ENCODE peak calls at places on chromosomes 3 and 15, in four cellular contexts. One of them, this sample, is unnamed.

GRCh38 chr3:155112661-155113389 is 32.7 kb downstream of the MME start:
- DNase-seq in GM12864: no peak
- DNase-seq in AG10803: no peak
- DNase-seq in RCC 7860: peak; percentile 60
- DNase-seq in this sample: no peak

GRCh38 chr3:195095035-195095703 is 175.8 kb downstream of the XXYLT1 start:
- DNase-seq in RCC 7860: no peak
- DNase-seq in AG10803: no peak
- DNase-seq in GM12864: peak; percentile 70
- DNase-seq in this sample: no peak

GRCh38 chr3:71117572-71118247 is 465.8 kb downstream of the FOXP1 start:
- DNase-seq in AG10803: peak; percentile 13
- DNase-seq in GM12864: no peak
- DNase-seq in RCC 7860: peak; percentile 56
- DNase-seq in this sample: no peak

GRCh38 chr3:157175678-157176077 is 15.7 kb upstream of the CCNL1 start:
- DNase-seq in AG10803: no peak
- DNase-seq in GM12864: no peak
- DNase-seq in RCC 7860: no peak
- DNase-seq in this sample: no peak

GRCh38 chr3:145094355-145094941 is 1066.5 kb downstream of the PLOD2 start:
- DNase-seq in AG10803: peak; percentile 22
- DNase-seq in GM12864: peak; percentile 3
- DNase-seq in RCC 7860: no peak
- DNase-seq in this sample: no peak

GRCh38 chr15:37093480-37094410 is 6.6 kb downstream of the MEIS2 start:
- DNase-seq in RCC 7860: no peak
- DNase-seq in GM12864: no peak
- DNase-seq in AG10803: no peak
- DNase-seq in this sample: peak; percentile 67

GRCh38 chr15:39976291-39977274 is 42.7 kb downstream of the EIF2AK4 start:
- DNase-seq in GM12864: no peak
- DNase-seq in AG10803: peak; percentile 65
- DNase-seq in RCC 7860: no peak
- DNase-seq in this sample: peak; percentile 53

GRCh38 chr15:73596214-73596613 is 37.0 kb downstream of the NPTN start:
- DNase-seq in RCC 7860: no peak
- DNase-seq in GM12864: no peak
- DNase-seq in AG10803: peak; percentile 44
- DNase-seq in this sample: no peak

GRCh38 chr15:101523560-101523940 is 34.0 kb upstream of the PCSK6 start:
- DNase-seq in GM12864: no peak
- DNase-seq in AG10803: no peak
- DNase-seq in RCC 7860: no peak
- DNase-seq in this sample: no peak

GRCh38 chr3:85838921-85839320 is 880.1 kb downstream of the CADM2 start:
- DNase-seq in RCC 7860: no peak
- DNase-seq in AG10803: no peak
- DNase-seq in GM12864: no peak
- DNase-seq in this sample: no peak

GRCh38 chr3:12247411-12247810 is 41.5 kb upstream of the PPARG start:
- DNase-seq in RCC 7860: no peak
- DNase-seq in GM12864: no peak
- DNase-seq in AG10803: no peak
- DNase-seq in this sample: no peak

GRCh38 chr15:69158201-69158842 is 2.1 kb upstream of the GLCE start:
- DNase-seq in AG10803: no peak
- DNase-seq in GM12864: no peak
- DNase-seq in RCC 7860: no peak
- DNase-seq in this sample: no peak

GRCh38 chr15:101115887-101116680 is 135.8 kb downstream of the CHSY1 start:
- DNase-seq in RCC 7860: peak; percentile 29
- DNase-seq in AG10803: peak; percentile 67
- DNase-seq in GM12864: no peak
- DNase-seq in this sample: no peak

GRCh38 chr15:75200765-75201608 is 695 bp upstream of the C15orf39 start:
- DNase-seq in AG10803: no peak
- DNase-seq in GM12864: peak; percentile 60
- DNase-seq in RCC 7860: no peak
- DNase-seq in this sample: no peak

GRCh38 chr3:171059978-171060377 is 33.5 kb upstream of the SLC2A2 start:
- DNase-seq in RCC 7860: no peak
- DNase-seq in GM12864: no peak
- DNase-seq in AG10803: no peak
- DNase-seq in this sample: no peak

GRCh38 chr3:163368168-163368567 is 1710.1 kb downstream of the SI start:
- DNase-seq in RCC 7860: no peak
- DNase-seq in GM12864: no peak
- DNase-seq in AG10803: no peak
- DNase-seq in this sample: no peak

GRCh38 chr3:24457719-24458118 is 36.9 kb downstream of the THRB start:
- DNase-seq in RCC 7860: no peak
- DNase-seq in GM12864: no peak
- DNase-seq in AG10803: no peak
- DNase-seq in this sample: no peak

GRCh38 chr3:176075491-176075890 is 1121.8 kb downstream of the TBL1XR1 start:
- DNase-seq in RCC 7860: no peak
- DNase-seq in GM12864: no peak
- DNase-seq in AG10803: no peak
- DNase-seq in this sample: no peak

GRCh38 chr3:168003911-168004310 is 91.8 kb downstream of the GOLIM4 start:
- DNase-seq in GM12864: no peak
- DNase-seq in RCC 7860: no peak
- DNase-seq in AG10803: no peak
- DNase-seq in this sample: no peak

GRCh38 chr3:31671456-31671855 is 138.7 kb downstream of the STT3B start:
- DNase-seq in GM12864: no peak
- DNase-seq in AG10803: no peak
- DNase-seq in RCC 7860: no peak
- DNase-seq in this sample: no peak

GRCh38 chr3:14885307-14885706 is 62.1 kb upstream of the NR2C2 start:
- DNase-seq in RCC 7860: no peak
- DNase-seq in AG10803: no peak
- DNase-seq in GM12864: no peak
- DNase-seq in this sample: no peak

GRCh38 chr3:44186111-44186672 is 55.5 kb upstream of the TOPAZ1 start:
- DNase-seq in AG10803: no peak
- DNase-seq in GM12864: no peak
- DNase-seq in RCC 7860: no peak
- DNase-seq in this sample: no peak

GRCh38 chr15:99502661-99503060 is 63.1 kb upstream of the MEF2A start:
- DNase-seq in AG10803: no peak
- DNase-seq in RCC 7860: no peak
- DNase-seq in GM12864: no peak
- DNase-seq in this sample: no peak

GRCh38 chr3:162217603-162218002 is 721.0 kb downstream of the OTOL1 start:
- DNase-seq in GM12864: no peak
- DNase-seq in AG10803: peak; percentile 66
- DNase-seq in RCC 7860: no peak
- DNase-seq in this sample: peak; percentile 24

GRCh38 chr3:19149388-19149787 is 1.1 kb downstream of the KCNH8 start:
- DNase-seq in GM12864: no peak
- DNase-seq in AG10803: peak; percentile 10
- DNase-seq in RCC 7860: no peak
- DNase-seq in this sample: no peak

GRCh38 chr3:157452097-157452496 is 15.4 kb downstream of the PTX3 start:
- DNase-seq in AG10803: no peak
- DNase-seq in GM12864: no peak
- DNase-seq in RCC 7860: no peak
- DNase-seq in this sample: no peak

GRCh38 chr3:101151286-101151901 is 158.2 kb upstream of the ABI3BP start:
- DNase-seq in RCC 7860: no peak
- DNase-seq in GM12864: no peak
- DNase-seq in AG10803: peak; percentile 29
- DNase-seq in this sample: no peak

GRCh38 chr3:54836876-54837275 is 91.0 kb downstream of the LRTM1 start:
- DNase-seq in AG10803: no peak
- DNase-seq in GM12864: no peak
- DNase-seq in RCC 7860: no peak
- DNase-seq in this sample: no peak

GRCh38 chr3:21920431-21920830 is 169.4 kb upstream of the ZNF385D start:
- DNase-seq in AG10803: peak; percentile 93
- DNase-seq in GM12864: no peak
- DNase-seq in RCC 7860: no peak
- DNase-seq in this sample: peak; percentile 84

GRCh38 chr3:72903004-72903403 is 15.2 kb downstream of the GXYLT2 start:
- DNase-seq in RCC 7860: no peak
- DNase-seq in GM12864: no peak
- DNase-seq in AG10803: peak; percentile 96
- DNase-seq in this sample: peak; percentile 85

GRCh38 chr3:143604849-143605660 is 243.2 kb downstream of the SLC9A9 start:
- DNase-seq in RCC 7860: no peak
- DNase-seq in GM12864: peak; percentile 22
- DNase-seq in AG10803: no peak
- DNase-seq in this sample: no peak

GRCh38 chr15:96070636-96071035 is 259.9 kb upstream of the NR2F2 start:
- DNase-seq in AG10803: peak; percentile 4
- DNase-seq in RCC 7860: no peak
- DNase-seq in GM12864: no peak
- DNase-seq in this sample: no peak

GRCh38 chr15:60601098-60601497 is 122.2 kb upstream of the ICE2 start:
- DNase-seq in AG10803: no peak
- DNase-seq in GM12864: no peak
- DNase-seq in RCC 7860: no peak
- DNase-seq in this sample: no peak

GRCh38 chr3:151838574-151839312 is 24.8 kb downstream of the AADAC start:
- DNase-seq in RCC 7860: peak; percentile 71
- DNase-seq in GM12864: peak; percentile 30
- DNase-seq in AG10803: peak; percentile 83
- DNase-seq in this sample: peak; percentile 74

GRCh38 chr15:75872400-75872990 is 29.2 kb downstream of the UBE2Q2 start:
- DNase-seq in RCC 7860: no peak
- DNase-seq in GM12864: no peak
- DNase-seq in AG10803: no peak
- DNase-seq in this sample: no peak

GRCh38 chr3:113532698-113533533 is 561 bp downstream of the SIDT1 start:
- DNase-seq in AG10803: no peak
- DNase-seq in GM12864: no peak
- DNase-seq in RCC 7860: no peak
- DNase-seq in this sample: no peak

GRCh38 chr3:195453236-195453635 is 10.4 kb upstream of the ACAP2 start:
- DNase-seq in AG10803: no peak
- DNase-seq in RCC 7860: no peak
- DNase-seq in GM12864: no peak
- DNase-seq in this sample: no peak

This sample was measured in HFFc6.